ENCODE peak calls at places on chromosomes 13 and 19, in four cellular contexts. One of them, this sample, is unnamed.
A peak's percentile ranks its signal among the peaks of the same experiment; 100 is the strongest.

GRCh38 chr19:35533822-35534521 is 716 bp downstream of the GAPDHS start:
- DNase-seq in SK-N-SH: no peak
- DNase-seq in ascending aorta: no peak
- DNase-seq in hepatocyte: peak; percentile 37
- DNase-seq in this sample: no peak

GRCh38 chr13:106103779-106104178 is 431.7 kb downstream of the EFNB2 start:
- DNase-seq in hepatocyte: peak; percentile 61
- DNase-seq in ascending aorta: no peak
- DNase-seq in SK-N-SH: no peak
- DNase-seq in this sample: no peak

GRCh38 chr13:43377955-43378354 is 354.6 kb downstream of the DNAJC15 start:
- DNase-seq in SK-N-SH: no peak
- DNase-seq in ascending aorta: no peak
- DNase-seq in hepatocyte: no peak
- DNase-seq in this sample: no peak

GRCh38 chr13:60143775-60144174 is 20.0 kb downstream of the DIAPH3 start:
- DNase-seq in hepatocyte: no peak
- DNase-seq in SK-N-SH: no peak
- DNase-seq in ascending aorta: no peak
- DNase-seq in this sample: no peak

GRCh38 chr19:610801-611505 is 21.3 kb downstream of the HCN2 start:
- DNase-seq in SK-N-SH: peak; percentile 87
- DNase-seq in ascending aorta: no peak
- DNase-seq in hepatocyte: no peak
- DNase-seq in this sample: no peak

GRCh38 chr13:20106751-20107150 is 54.1 kb downstream of the GJA3 start:
- DNase-seq in hepatocyte: no peak
- DNase-seq in ascending aorta: no peak
- DNase-seq in SK-N-SH: peak; percentile 39
- DNase-seq in this sample: no peak

GRCh38 chr13:30319130-30319529 is 11.8 kb upstream of the KATNAL1 start:
- DNase-seq in hepatocyte: no peak
- DNase-seq in SK-N-SH: no peak
- DNase-seq in ascending aorta: no peak
- DNase-seq in this sample: no peak

GRCh38 chr13:66506031-66506777 is 723.9 kb downstream of the PCDH9 start:
- DNase-seq in hepatocyte: no peak
- DNase-seq in SK-N-SH: no peak
- DNase-seq in ascending aorta: no peak
- DNase-seq in this sample: no peak

GRCh38 chr13:72696590-72696989 is 30.8 kb downstream of the MZT1 start:
- DNase-seq in hepatocyte: no peak
- DNase-seq in SK-N-SH: peak; percentile 11
- DNase-seq in ascending aorta: no peak
- DNase-seq in this sample: no peak

GRCh38 chr13:75359266-75359665 is 122.7 kb downstream of the TBC1D4 start:
- DNase-seq in ascending aorta: no peak
- DNase-seq in SK-N-SH: no peak
- DNase-seq in hepatocyte: no peak
- DNase-seq in this sample: no peak

GRCh38 chr13:71865858-71866172 is 1.2 kb downstream of the DACH1 start:
- DNase-seq in hepatocyte: no peak
- DNase-seq in ascending aorta: no peak
- DNase-seq in SK-N-SH: peak; percentile 65
- DNase-seq in this sample: peak; percentile 6

GRCh38 chr13:114142640-114143490 is 10.4 kb upstream of the RASA3 start:
- DNase-seq in ascending aorta: peak; percentile 67
- DNase-seq in hepatocyte: no peak
- DNase-seq in SK-N-SH: peak; percentile 25
- DNase-seq in this sample: no peak

GRCh38 chr19:876780-877314 is 16.1 kb downstream of the MED16 start:
- DNase-seq in hepatocyte: no peak
- DNase-seq in SK-N-SH: no peak
- DNase-seq in ascending aorta: no peak
- DNase-seq in this sample: no peak